ENCODE peak calls at places on chromosomes 4 and X, in nine cellular contexts. Z, U, C, K, X, Y, V, N and T are unnamed samples.

GRCh38 chr4:2942037-2942531 is 21.1 kb downstream of the NOP14 start:
- DNase-seq in K (no peak), U (no peak), C (no peak), Y (no peak), X (no peak), N (peak), Z (no peak), V (no peak), T (no peak)

GRCh38 chrX:48835524-48836329 is at the start of gene PCSK1N:
- DNase-seq in C (no peak), Z (no peak), U (no peak), Y (no peak), K (peak), X (peak), V (no peak), N (no peak), T (no peak)

GRCh38 chr4:189202182-189202868 is 738.3 kb upstream of the FRG1 start:
- DNase-seq in N (peak), K (peak), Z (peak), U (peak), Y (peak), C (peak), V (peak), X (peak), T (peak)

GRCh38 chr4:102387552-102388150 is 42.4 kb upstream of the SLC39A8 start:
- DNase-seq in Y (no peak), N (no peak), C (no peak), V (no peak), K (peak), X (peak), U (no peak), Z (peak), T (no peak)

GRCh38 chr4:71189471-71189870 is 149.3 kb upstream of the SLC4A4 start:
- DNase-seq in Y (no peak), N (no peak), K (peak), X (no peak), Z (peak), U (no peak), C (no peak), V (peak), T (peak)

GRCh38 chrX:106585478-106585877 is 26.3 kb upstream of the RADX start:
- DNase-seq in U (no peak), Y (no peak), N (no peak), X (no peak), C (no peak), Z (peak), K (no peak), V (no peak), T (no peak)

GRCh38 chr4:16745009-16745408 is 153.4 kb downstream of the LDB2 start:
- DNase-seq in Z (no peak), U (no peak), V (peak), N (no peak), C (no peak), Y (peak), X (no peak), K (peak), T (peak)

GRCh38 chrX:143781103-143781502 is 60.6 kb upstream of the SPANXN2 start:
- DNase-seq in V (no peak), C (no peak), N (no peak), Y (no peak), X (no peak), U (no peak), Z (peak), K (peak), T (peak)

GRCh38 chr4:8302331-8302730 is 32.8 kb downstream of the HTRA3 start:
- DNase-seq in U (no peak), Z (no peak), X (no peak), N (no peak), Y (peak), V (no peak), C (peak), K (no peak), T (no peak)

GRCh38 chr4:128639586-128640270 is 169.8 kb upstream of the JADE1 start:
- DNase-seq in C (no peak), N (no peak), K (peak), Y (no peak), X (no peak), Z (no peak), V (peak), U (no peak), T (peak)

GRCh38 chr4:168440442-168441264 is 39.6 kb downstream of the DDX60L start:
- DNase-seq in Z (peak), Y (no peak), V (peak), K (peak), U (no peak), N (no peak), C (no peak), X (no peak), T (peak)

GRCh38 chrX:40064055-40064597 is 33.6 kb downstream of the BCOR start:
- DNase-seq in K (no peak), C (no peak), N (no peak), Y (no peak), Z (no peak), X (peak), U (no peak), V (no peak), T (no peak)

GRCh38 chr4:28443786-28444412 is 1583.3 kb downstream of the STIM2 start:
- DNase-seq in K (no peak), C (no peak), U (no peak), Y (no peak), V (no peak), N (peak), X (peak), Z (peak), T (no peak)

GRCh38 chr4:124883642-124884041 is 171.1 kb upstream of the ANKRD50 start:
- DNase-seq in U (peak), Y (no peak), N (no peak), Z (peak), K (peak), C (no peak), V (peak), X (no peak), T (peak)

GRCh38 chr4:126661194-126661593 is 971.6 kb upstream of the INTU start:
- DNase-seq in K (peak), U (no peak), Y (no peak), X (no peak), C (no peak), V (no peak), Z (no peak), N (no peak), T (no peak)

GRCh38 chr4:73859614-73860088 is 6.6 kb downstream of the PF4V1 start:
- DNase-seq in U (no peak), C (no peak), Z (no peak), K (peak), X (no peak), N (no peak), V (peak), Y (no peak), T (peak)

GRCh38 chr4:98474408-98474844 is 184.0 kb downstream of the TSPAN5 start:
- DNase-seq in Z (peak), V (peak), Y (no peak), N (no peak), X (no peak), K (peak), C (no peak), U (peak), T (peak)

GRCh38 chr4:94127707-94128328 is 79.8 kb upstream of the SMARCAD1 start:
- DNase-seq in Y (no peak), C (no peak), U (no peak), X (peak), K (peak), V (peak), Z (peak), N (no peak), T (peak)

GRCh38 chrX:150049647-150050046 is 111.4 kb upstream of the EOLA2 start:
- DNase-seq in Y (no peak), N (no peak), U (no peak), V (peak), K (peak), C (no peak), X (peak), Z (no peak), T (peak)

GRCh38 chr4:110518889-110519490 is 43.0 kb downstream of the ENPEP start:
- DNase-seq in Y (no peak), Z (peak), X (peak), V (peak), N (peak), C (no peak), U (no peak), K (peak), T (peak)

GRCh38 chrX:3345281-3346081 is 971 bp downstream of the MXRA5 start:
- DNase-seq in Y (peak), Z (peak), V (peak), N (peak), C (peak), U (no peak), X (peak), K (peak), T (peak)

GRCh38 chrX:19382500-19383145 is 38.9 kb downstream of the PDHA1 start:
- DNase-seq in X (peak), C (no peak), Z (peak), K (peak), N (peak), U (no peak), V (peak), Y (no peak), T (peak)

GRCh38 chr4:141432000-141432712 is 204.2 kb upstream of the IL15 start:
- DNase-seq in V (peak), C (no peak), N (no peak), Y (no peak), K (peak), Z (no peak), X (no peak), U (peak), T (peak)

GRCh38 chrX:135973548-135974278 is at the start of gene MMGT1:
- DNase-seq in N (peak), X (peak), V (peak), U (peak), Z (peak), Y (peak), C (peak), K (peak), T (peak)

GRCh38 chrX:152913354-152913753 is 15.5 kb downstream of the ZNF185 start:
- DNase-seq in X (no peak), N (no peak), K (no peak), Z (no peak), U (no peak), V (no peak), C (no peak), Y (no peak), T (no peak)

GRCh38 chr4:15400911-15401671 is 26.7 kb upstream of the C1QTNF7 start:
- DNase-seq in U (peak), Z (peak), N (no peak), C (no peak), V (peak), X (no peak), Y (peak), K (peak), T (peak)

GRCh38 chrX:140090800-140091275 is 125.5 kb upstream of the CXorf66 start:
- DNase-seq in X (no peak), Z (no peak), K (no peak), U (no peak), Y (no peak), V (no peak), C (no peak), N (no peak), T (no peak)

GRCh38 chr4:111639876-111640275 is 505.4 kb upstream of the FAM241A start:
- DNase-seq in Y (no peak), N (no peak), U (no peak), Z (peak), C (no peak), K (peak), V (no peak), X (no peak), T (peak)

GRCh38 chr4:176443646-176444409 is 124.1 kb downstream of the SPCS3 start:
- DNase-seq in Z (peak), K (peak), X (no peak), C (no peak), N (no peak), V (peak), Y (no peak), U (no peak), T (no peak)

GRCh38 chr4:114941522-114941921 is 171.9 kb downstream of the NDST4 start:
- DNase-seq in K (no peak), N (no peak), V (no peak), C (no peak), Y (no peak), Z (no peak), U (no peak), X (peak), T (no peak)
- TF ChIP-seq CTCF in K (no peak), N (no peak), V (no peak), C (no peak), Y (no peak), Z (no peak), U (no peak), X (no peak), T (no peak)

GRCh38 chr4:83010522-83011318 is at the start of gene LIN54:
- DNase-seq in U (no peak), K (peak), N (peak), Z (peak), C (peak), V (peak), Y (peak), X (peak), T (peak)

GRCh38 chr4:83011779-83012630 is 1.4 kb upstream of the LIN54 start:
- DNase-seq in C (peak), N (peak), Z (peak), V (peak), Y (peak), X (peak), K (no peak), U (no peak), T (peak)

GRCh38 chr4:83012631-83013419 is 2.2 kb upstream of the LIN54 start:
- DNase-seq in N (peak), K (peak), V (peak), U (peak), C (peak), Z (peak), Y (peak), X (peak), T (peak)

GRCh38 chr4:83013420-83013867 is 2.8 kb upstream of the LIN54 start:
- DNase-seq in U (no peak), C (no peak), V (no peak), Z (no peak), Y (no peak), X (no peak), K (no peak), N (no peak), T (no peak)

GRCh38 chr4:83013931-83014330 is 3.3 kb upstream of the LIN54 start:
- DNase-seq in U (no peak), X (no peak), N (no peak), Y (no peak), Z (no peak), K (no peak), V (no peak), C (no peak), T (no peak)
- H3K4me3 ChIP-seq in U (no peak), X (peak), N (no peak), Y (no peak), Z (no peak), K (no peak), V (peak), C (no peak), T (no peak)

GRCh38 chr4:108646706-108647105 is 3.7 kb upstream of the OSTC start:
- DNase-seq in C (no peak), U (no peak), K (no peak), Z (no peak), X (no peak), N (no peak), V (no peak), Y (no peak), T (no peak)

GRCh38 chr4:108651068-108651794 is 832 bp downstream of the OSTC start:
- DNase-seq in U (no peak), K (peak), C (no peak), V (peak), N (no peak), Y (no peak), Z (peak), X (peak), T (peak)

GRCh38 chr4:108649863-108650211 is 562 bp upstream of the OSTC start:
- DNase-seq in U (no peak), N (no peak), Z (no peak), C (no peak), Y (no peak), X (no peak), K (no peak), V (no peak), T (no peak)

GRCh38 chr4:108650212-108651067 is at the start of gene OSTC:
- DNase-seq in K (peak), V (peak), C (peak), U (peak), X (peak), Y (peak), Z (peak), N (peak), T (peak)
- TF ChIP-seq CTCF in K (no peak), V (peak), C (no peak), U (peak), X (peak), Y (peak), Z (no peak), N (no peak), T (no peak)

GRCh38 chr4:115234405-115235093 is 121.1 kb upstream of the NDST4 start:
- DNase-seq in Z (peak), N (no peak), C (no peak), U (no peak), K (no peak), Y (no peak), X (peak), V (no peak), T (no peak)
- H3K4me3 ChIP-seq in Z (no peak), N (no peak), C (no peak), U (no peak), K (no peak), Y (no peak), X (peak), V (no peak), T (no peak)

DNA sequence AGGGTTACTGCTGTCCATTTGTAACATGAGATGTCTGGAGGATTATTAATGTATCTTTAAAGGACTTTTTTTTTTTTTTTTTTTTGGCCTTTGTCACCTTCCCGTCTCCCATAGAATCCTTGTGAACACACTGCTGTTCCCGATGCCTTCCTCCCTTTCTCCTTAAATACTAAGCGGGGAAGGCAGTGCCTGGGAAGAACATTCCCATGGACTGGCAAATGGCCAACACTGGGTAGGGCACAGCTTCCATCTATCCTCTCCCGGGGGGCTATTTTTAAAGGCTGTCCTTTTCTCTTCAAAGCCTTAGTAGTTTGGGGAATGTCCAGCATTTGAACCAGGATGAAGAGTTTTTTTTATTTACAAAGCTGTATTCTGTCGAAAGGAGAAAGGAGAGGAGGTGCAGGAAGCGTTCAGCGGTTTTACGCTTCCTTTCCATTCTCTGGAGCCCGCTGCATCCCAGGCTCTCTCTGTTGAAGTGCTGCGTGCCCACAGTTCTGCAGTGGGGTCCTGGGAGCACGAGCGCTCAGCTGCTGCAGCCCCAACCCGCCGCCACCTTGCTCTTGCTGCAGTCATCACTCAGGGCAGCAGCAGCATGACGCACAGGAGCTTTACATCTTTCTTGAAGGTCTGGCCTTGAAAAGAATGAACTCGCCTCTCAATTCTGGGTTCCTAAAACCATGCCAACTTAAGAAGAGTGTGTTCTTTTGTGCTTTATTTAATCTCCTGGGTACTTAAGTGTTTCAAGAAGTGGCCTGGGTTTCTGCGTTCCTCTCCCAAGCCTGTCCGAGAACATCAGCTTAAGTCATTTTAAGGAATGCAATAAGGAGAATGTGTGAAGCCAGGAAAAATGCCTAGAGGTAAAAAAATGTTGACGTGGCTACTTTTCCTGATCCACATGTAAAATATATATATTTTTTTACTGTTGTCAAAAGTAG is 427.2 kb downstream of the MAPK10 start:
- DNase-seq in U (no peak), Y (no peak), Z (peak), C (no peak), N (no peak), K (peak), X (no peak), V (no peak), T (no peak)
- TF ChIP-seq CTCF in U (no peak), Y (no peak), Z (no peak), C (no peak), N (no peak), K (no peak), X (no peak), V (no peak), T (no peak)